ENCODE peak calls at places on chromosomes 11 and 22, in five cellular contexts. One of them, this sample, is unnamed.

GRCh38 chr11:111841370-111842053 is 29.9 kb downstream of the ALG9 start:
- DNase-seq in body of pancreas: peak; percentile 86
- DNase-seq in Peyer's patch: peak; percentile 86
- DNase-seq in gastrocnemius medialis: peak; percentile 86
- DNase-seq in IMR-90: peak; percentile 88
- DNase-seq in this sample: peak; percentile 99

GRCh38 chr11:61730222-61730994 is 22.0 kb upstream of the MYRF start:
- DNase-seq in body of pancreas: peak; percentile 70
- DNase-seq in Peyer's patch: no peak
- DNase-seq in gastrocnemius medialis: no peak
- DNase-seq in IMR-90: no peak
- DNase-seq in this sample: no peak

GRCh38 chr22:39098026-39098425 is 982 bp downstream of the APOBEC3H start:
- DNase-seq in body of pancreas: no peak
- DNase-seq in Peyer's patch: no peak
- DNase-seq in gastrocnemius medialis: no peak
- DNase-seq in IMR-90: no peak
- DNase-seq in this sample: no peak

GRCh38 chr22:45686004-45686403 is 14.4 kb downstream of the ATXN10 start:
- DNase-seq in body of pancreas: no peak
- DNase-seq in Peyer's patch: no peak
- DNase-seq in gastrocnemius medialis: no peak
- DNase-seq in IMR-90: peak; percentile 78
- DNase-seq in this sample: no peak

GRCh38 chr11:15770798-15771414 is 585.4 kb downstream of the SOX6 start:
- DNase-seq in body of pancreas: peak; percentile 46
- DNase-seq in Peyer's patch: no peak
- DNase-seq in gastrocnemius medialis: no peak
- DNase-seq in IMR-90: peak; percentile 52
- DNase-seq in this sample: no peak

GRCh38 chr22:25085156-25085555 is 114.5 kb upstream of the CRYBB3 start:
- DNase-seq in body of pancreas: no peak
- DNase-seq in Peyer's patch: no peak
- DNase-seq in gastrocnemius medialis: no peak
- DNase-seq in IMR-90: no peak
- DNase-seq in this sample: no peak

GRCh38 chr11:64745523-64746328 is 1.8 kb upstream of the RASGRP2 start:
- DNase-seq in body of pancreas: peak; percentile 60
- DNase-seq in Peyer's patch: peak; percentile 83
- DNase-seq in gastrocnemius medialis: peak; percentile 88
- DNase-seq in IMR-90: peak; percentile 22
- DNase-seq in this sample: peak; percentile 69

GRCh38 chr22:32574957-32575893 is 100.6 kb downstream of the FBXO7 start:
- DNase-seq in body of pancreas: no peak
- DNase-seq in Peyer's patch: no peak
- DNase-seq in gastrocnemius medialis: no peak
- DNase-seq in IMR-90: no peak
- DNase-seq in this sample: no peak

GRCh38 chr11:113475160-113475761 is at the start of gene DRD2:
- DNase-seq in body of pancreas: no peak
- DNase-seq in Peyer's patch: no peak
- DNase-seq in gastrocnemius medialis: no peak
- DNase-seq in IMR-90: no peak
- DNase-seq in this sample: no peak

GRCh38 chr22:30572840-30573593 is 1.4 kb downstream of the GAL3ST1 start:
- DNase-seq in body of pancreas: peak; percentile 54
- DNase-seq in Peyer's patch: no peak
- DNase-seq in gastrocnemius medialis: no peak
- DNase-seq in IMR-90: no peak
- DNase-seq in this sample: no peak

GRCh38 chr22:26550498-26551033 is 38.3 kb upstream of the TFIP11 start:
- DNase-seq in body of pancreas: peak; percentile 75
- DNase-seq in Peyer's patch: no peak
- DNase-seq in gastrocnemius medialis: peak; percentile 49
- DNase-seq in IMR-90: peak; percentile 98
- DNase-seq in this sample: no peak

GRCh38 chr11:127071606-127072005 is 71.0 kb upstream of the KIRREL3 start:
- DNase-seq in body of pancreas: no peak
- DNase-seq in Peyer's patch: no peak
- DNase-seq in gastrocnemius medialis: no peak
- DNase-seq in IMR-90: no peak
- DNase-seq in this sample: no peak

GRCh38 chr11:35980646-35981402 is 37.0 kb downstream of the LDLRAD3 start:
- DNase-seq in body of pancreas: no peak
- DNase-seq in Peyer's patch: no peak
- DNase-seq in gastrocnemius medialis: no peak
- DNase-seq in IMR-90: peak; percentile 55
- DNase-seq in this sample: no peak

GRCh38 chr11:94694309-94695060 is 73.7 kb upstream of the AMOTL1 start:
- DNase-seq in body of pancreas: no peak
- DNase-seq in Peyer's patch: no peak
- DNase-seq in gastrocnemius medialis: peak; percentile 88
- DNase-seq in IMR-90: no peak
- DNase-seq in this sample: no peak

GRCh38 chr11:125939081-125939521 is 6.7 kb upstream of the VSIG10L2 start:
- DNase-seq in body of pancreas: no peak
- DNase-seq in Peyer's patch: no peak
- DNase-seq in gastrocnemius medialis: no peak
- DNase-seq in IMR-90: no peak
- DNase-seq in this sample: peak; percentile 75

GRCh38 chr22:43135565-43135964 is 7.6 kb downstream of the MCAT start:
- DNase-seq in body of pancreas: no peak
- DNase-seq in Peyer's patch: no peak
- DNase-seq in gastrocnemius medialis: no peak
- DNase-seq in IMR-90: no peak
- DNase-seq in this sample: no peak

GRCh38 chr11:75562836-75563484 is 907 bp downstream of the SERPINH1 start:
- DNase-seq in body of pancreas: no peak
- DNase-seq in Peyer's patch: no peak
- DNase-seq in gastrocnemius medialis: no peak
- DNase-seq in IMR-90: peak; percentile 56
- DNase-seq in this sample: peak; percentile 30

GRCh38 chr11:110196241-110196754 is 100.1 kb downstream of the RDX start:
- DNase-seq in body of pancreas: no peak
- DNase-seq in Peyer's patch: no peak
- DNase-seq in gastrocnemius medialis: no peak
- DNase-seq in IMR-90: peak; percentile 87
- DNase-seq in this sample: peak; percentile 48

GRCh38 chr11:8389034-8389996 is 125.6 kb upstream of the LMO1 start:
- DNase-seq in body of pancreas: peak; percentile 34
- DNase-seq in Peyer's patch: no peak
- DNase-seq in gastrocnemius medialis: no peak
- DNase-seq in IMR-90: no peak
- DNase-seq in this sample: no peak

DNA sequence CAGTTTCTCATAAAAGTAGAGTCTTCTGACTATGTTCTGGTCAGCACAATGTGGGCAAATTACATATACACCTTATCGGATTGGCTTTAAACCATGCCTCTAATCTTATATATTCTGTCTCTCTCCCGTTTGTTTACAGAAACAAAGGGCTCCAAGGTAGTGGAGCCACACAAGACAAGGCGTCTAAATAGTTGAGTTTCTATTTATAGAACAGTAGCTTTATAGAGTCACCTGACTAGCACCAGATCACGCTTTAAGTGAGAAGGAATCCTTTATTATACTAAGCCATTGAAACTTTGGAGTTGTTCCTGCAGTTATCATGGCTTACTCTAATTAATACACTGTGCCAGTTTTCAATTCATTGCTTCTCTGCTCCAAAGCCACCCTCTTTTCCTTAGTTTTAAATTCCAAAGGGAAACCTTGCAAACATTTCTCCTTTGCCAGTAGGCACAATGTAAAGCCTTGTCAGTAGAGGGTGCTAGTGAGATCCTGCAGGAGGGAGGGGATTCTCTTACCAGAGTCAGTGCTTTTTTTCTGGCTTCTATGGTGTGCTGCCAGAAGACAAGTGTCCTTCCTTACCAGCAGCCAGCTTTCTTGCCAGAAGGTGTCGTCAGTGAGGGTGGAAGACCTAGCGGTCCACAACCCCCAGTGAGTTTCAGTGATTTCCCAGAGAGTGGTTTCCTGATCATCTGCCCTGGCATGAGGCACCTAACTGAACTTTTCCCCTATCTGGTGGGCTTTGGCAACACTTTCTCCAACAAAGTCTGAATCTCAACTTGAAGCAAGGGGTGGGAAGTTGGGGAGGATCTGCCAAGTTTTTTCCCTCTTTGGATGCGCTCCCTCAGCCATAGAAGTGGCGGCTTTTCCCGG is 71.7 kb downstream of the RAB38 start:
- DNase-seq in body of pancreas: peak; percentile 49
- DNase-seq in Peyer's patch: no peak
- DNase-seq in gastrocnemius medialis: no peak
- DNase-seq in IMR-90: peak; percentile 58
- DNase-seq in this sample: no peak
- TF ChIP-seq CTCF in body of pancreas: peak; percentile 43
- TF ChIP-seq CTCF in Peyer's patch: peak; percentile 42
- TF ChIP-seq CTCF in gastrocnemius medialis: no peak
- TF ChIP-seq CTCF in IMR-90: peak; percentile 56
- TF ChIP-seq CTCF in this sample: no peak

GRCh38 chr22:37660709-37661045 is 2.2 kb downstream of the PDXP start:
- DNase-seq in body of pancreas: no peak
- DNase-seq in Peyer's patch: no peak
- DNase-seq in gastrocnemius medialis: no peak
- DNase-seq in IMR-90: no peak
- DNase-seq in this sample: no peak

GRCh38 chr22:37658133-37659065 is at the start of gene PDXP:
- DNase-seq in body of pancreas: peak; percentile 99
- DNase-seq in Peyer's patch: peak; percentile 97
- DNase-seq in gastrocnemius medialis: peak; percentile 100
- DNase-seq in IMR-90: peak; percentile 100
- DNase-seq in this sample: peak; percentile 100

GRCh38 chr22:37659897-37660708 is 1.6 kb downstream of the PDXP start:
- DNase-seq in body of pancreas: no peak
- DNase-seq in Peyer's patch: no peak
- DNase-seq in gastrocnemius medialis: no peak
- DNase-seq in IMR-90: no peak
- DNase-seq in this sample: no peak

GRCh38 chr22:37657590-37658132 is 862 bp upstream of the PDXP start:
- DNase-seq in body of pancreas: no peak
- DNase-seq in Peyer's patch: no peak
- DNase-seq in gastrocnemius medialis: no peak
- DNase-seq in IMR-90: peak; percentile 7
- DNase-seq in this sample: no peak

GRCh38 chr22:37659066-37659896 is 758 bp downstream of the PDXP start:
- DNase-seq in body of pancreas: peak; percentile 64
- DNase-seq in Peyer's patch: peak; percentile 40
- DNase-seq in gastrocnemius medialis: no peak
- DNase-seq in IMR-90: no peak
- DNase-seq in this sample: no peak
- TF ChIP-seq POLR2A in body of pancreas: no peak
- TF ChIP-seq POLR2A in Peyer's patch: peak; percentile 96
- TF ChIP-seq POLR2A in gastrocnemius medialis: no peak
- TF ChIP-seq POLR2A in IMR-90: no peak
- TF ChIP-seq POLR2A in this sample: no peak

GRCh38 chr11:827146-827860 is 416 bp upstream of the CRACR2B start:
- DNase-seq in body of pancreas: peak; percentile 91
- DNase-seq in Peyer's patch: peak; percentile 65
- DNase-seq in gastrocnemius medialis: no peak
- DNase-seq in IMR-90: no peak
- DNase-seq in this sample: no peak

GRCh38 chr11:829116-829945 is 1.6 kb downstream of the CRACR2B start:
- DNase-seq in body of pancreas: no peak
- DNase-seq in Peyer's patch: peak; percentile 65
- DNase-seq in gastrocnemius medialis: peak; percentile 35
- DNase-seq in IMR-90: no peak
- DNase-seq in this sample: no peak

GRCh38 chr11:828501-829115 is 889 bp downstream of the CRACR2B start:
- DNase-seq in body of pancreas: no peak
- DNase-seq in Peyer's patch: no peak
- DNase-seq in gastrocnemius medialis: no peak
- DNase-seq in IMR-90: no peak
- DNase-seq in this sample: no peak

GRCh38 chr11:826836-827145 is 928 bp upstream of the CRACR2B start:
- DNase-seq in body of pancreas: no peak
- DNase-seq in Peyer's patch: no peak
- DNase-seq in gastrocnemius medialis: no peak
- DNase-seq in IMR-90: no peak
- DNase-seq in this sample: no peak

DNA sequence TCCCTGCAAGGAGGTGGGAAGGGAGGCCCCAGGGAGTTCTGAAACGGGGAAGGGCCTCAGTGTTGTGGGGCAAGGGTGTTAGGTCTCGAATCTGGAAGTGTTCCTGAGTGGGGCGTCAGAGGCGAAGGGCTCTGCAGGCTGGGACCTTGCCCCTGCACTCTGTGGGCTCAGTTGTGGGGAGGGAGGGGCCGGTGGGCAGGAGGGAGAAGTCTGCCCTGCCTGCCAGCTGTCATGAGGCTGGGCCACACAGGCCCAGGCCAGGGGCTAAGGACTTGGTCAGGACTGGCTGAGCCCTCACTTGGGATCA is at the start of gene CRACR2B:
- DNase-seq in body of pancreas: no peak
- DNase-seq in Peyer's patch: peak; percentile 72
- DNase-seq in gastrocnemius medialis: no peak
- DNase-seq in IMR-90: no peak
- DNase-seq in this sample: no peak
- H3K4me3 ChIP-seq in body of pancreas: peak within 1 kb of the TSS; percentile 36
- H3K4me3 ChIP-seq in Peyer's patch: peak within 1 kb of the TSS; percentile 73
- H3K4me3 ChIP-seq in gastrocnemius medialis: peak within 1 kb of the TSS; percentile 51
- H3K4me3 ChIP-seq in IMR-90: no peak within 1 kb of the TSS
- H3K4me3 ChIP-seq in this sample: no peak within 1 kb of the TSS

GRCh38 chr11:87460269-87460668 is 422.5 kb downstream of the TMEM135 start:
- DNase-seq in body of pancreas: no peak
- DNase-seq in Peyer's patch: no peak
- DNase-seq in gastrocnemius medialis: no peak
- DNase-seq in IMR-90: no peak
- DNase-seq in this sample: no peak

GRCh38 chr11:87460842-87461637 is 423.3 kb downstream of the TMEM135 start:
- DNase-seq in body of pancreas: no peak
- DNase-seq in Peyer's patch: no peak
- DNase-seq in gastrocnemius medialis: no peak
- DNase-seq in IMR-90: no peak
- DNase-seq in this sample: no peak

GRCh38 chr11:87462171-87462570 is 424.4 kb downstream of the TMEM135 start:
- DNase-seq in body of pancreas: no peak
- DNase-seq in Peyer's patch: no peak
- DNase-seq in gastrocnemius medialis: no peak
- DNase-seq in IMR-90: no peak
- DNase-seq in this sample: no peak

GRCh38 chr11:87466228-87466627 is 428.5 kb downstream of the TMEM135 start:
- DNase-seq in body of pancreas: no peak
- DNase-seq in Peyer's patch: no peak
- DNase-seq in gastrocnemius medialis: no peak
- DNase-seq in IMR-90: peak; percentile 55
- DNase-seq in this sample: no peak

DNA sequence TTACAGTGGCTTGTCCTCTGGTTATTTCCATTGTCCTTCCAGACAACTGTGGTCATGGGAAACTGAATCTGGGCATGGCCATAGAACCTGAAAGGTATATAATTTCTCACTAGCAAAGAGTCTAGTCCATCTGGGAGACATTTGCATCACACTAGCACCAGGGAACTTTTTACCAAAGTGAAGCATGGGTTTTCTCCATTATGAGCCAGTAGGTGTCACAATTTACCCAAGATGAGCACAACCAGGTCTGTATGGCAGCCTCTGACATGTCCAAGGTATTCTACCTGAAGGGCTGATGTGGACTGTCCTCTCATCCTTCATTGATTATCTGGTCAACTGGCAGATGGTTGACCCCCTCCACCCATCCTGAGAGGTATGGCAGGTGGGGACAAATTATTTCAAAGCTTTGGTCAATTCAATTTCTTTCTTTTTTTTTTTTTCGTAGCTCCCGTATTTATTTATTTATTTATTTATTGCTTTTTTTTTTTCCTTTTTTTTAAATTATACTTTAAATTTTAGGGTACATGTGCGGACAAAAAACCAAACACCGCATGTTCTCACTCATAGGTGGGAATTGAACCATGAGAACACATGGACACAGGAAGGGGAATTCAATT is 425.9 kb downstream of the TMEM135 start:
- DNase-seq in body of pancreas: no peak
- DNase-seq in Peyer's patch: no peak
- DNase-seq in gastrocnemius medialis: no peak
- DNase-seq in IMR-90: peak; percentile 36
- DNase-seq in this sample: no peak
- TF ChIP-seq CTCF in body of pancreas: no peak
- TF ChIP-seq CTCF in Peyer's patch: no peak
- TF ChIP-seq CTCF in gastrocnemius medialis: no peak
- TF ChIP-seq CTCF in IMR-90: peak; percentile 47
- TF ChIP-seq CTCF in this sample: no peak